ENCODE peak calls at places on chromosomes 4 and X, in four cellular contexts. F is left ventricle myocardium inferior, P is Calu3, B is astrocyte of the cerebellum. K is an unnamed sample.

GRCh38 chr4:76305971-76306881 is at the start of gene STBD1:
- DNase-seq in F (peak; percentile 85), P (peak; percentile 77), B (no peak), K (peak; percentile 70)

GRCh38 chrX:126165721-126166401 is at the start of gene DCAF12L2:
- DNase-seq in F (peak; percentile 13), P (no peak), B (no peak), K (no peak)

GRCh38 chr4:183987987-183988392 is 82.9 kb downstream of the STOX2 start:
- DNase-seq in F (peak; percentile 58), P (peak; percentile 63), B (peak; percentile 59), K (peak; percentile 54)

GRCh38 chrX:123753656-123754350 is 21.0 kb upstream of the THOC2 start:
- DNase-seq in F (no peak), P (no peak), B (no peak), K (no peak)

GRCh38 chr4:82284475-82284857 is 89.3 kb downstream of the HNRNPD start:
- DNase-seq in F (no peak), P (no peak), B (no peak), K (no peak)

GRCh38 chr4:35525192-35525978 is 718.9 kb downstream of the ARAP2 start:
- DNase-seq in F (no peak), P (no peak), B (no peak), K (no peak)

GRCh38 chr4:78799551-78800495 is 23.7 kb downstream of the BMP2K start:
- DNase-seq in F (no peak), P (no peak), B (no peak), K (no peak)

GRCh38 chr4:176499518-176499917 is 179.8 kb downstream of the SPCS3 start:
- DNase-seq in F (no peak), P (no peak), B (no peak), K (no peak)

GRCh38 chr4:36006226-36006625 is 238.1 kb downstream of the ARAP2 start:
- DNase-seq in F (no peak), P (no peak), B (peak; percentile 5), K (no peak)

GRCh38 chrX:103396186-103396585 is 19.8 kb downstream of the BEX3 start:
- DNase-seq in F (no peak), P (no peak), B (no peak), K (no peak)

GRCh38 chrX:74578137-74578536 is 36.3 kb downstream of the RLIM start:
- DNase-seq in F (no peak), P (no peak), B (no peak), K (no peak)

GRCh38 chr4:73312967-73313366 is 54.4 kb upstream of the ANKRD17 start:
- DNase-seq in F (no peak), P (no peak), B (no peak), K (no peak)

GRCh38 chrX:153585827-153586226 is 13.1 kb downstream of the CCNQ start:
- DNase-seq in F (no peak), P (no peak), B (no peak), K (no peak)

GRCh38 chrX:55787063-55787462 is 69.5 kb downstream of the RRAGB start:
- DNase-seq in F (no peak), P (no peak), B (no peak), K (no peak)

GRCh38 chr4:112840061-112840460 is 203.1 kb downstream of the LARP7 start:
- DNase-seq in F (no peak), P (no peak), B (no peak), K (no peak)

GRCh38 chr4:76790377-76790776 is 107.6 kb downstream of the SOWAHB start:
- DNase-seq in F (no peak), P (no peak), B (no peak), K (no peak)

GRCh38 chr4:60042941-60043340 is 1157.2 kb upstream of the ADGRL3 start:
- DNase-seq in F (no peak), P (no peak), B (no peak), K (no peak)

GRCh38 chr4:60724623-60725022 is 475.5 kb upstream of the ADGRL3 start:
- DNase-seq in F (no peak), P (no peak), B (peak; percentile 71), K (no peak)

GRCh38 chrX:4936315-4936714 is 1222.9 kb upstream of the PRKX start:
- DNase-seq in F (no peak), P (no peak), B (no peak), K (no peak)

GRCh38 chrX:139020793-139021192 is 309.3 kb upstream of the FGF13 start:
- DNase-seq in F (no peak), P (no peak), B (no peak), K (no peak)

GRCh38 chrX:120791013-120791643 is 84.5 kb downstream of the CT47B1 start:
- DNase-seq in F (peak; percentile 38), P (peak; percentile 58), B (no peak), K (peak; percentile 27)

GRCh38 chr4:152255437-152255836 is 280.5 kb downstream of the FBXW7 start:
- DNase-seq in F (no peak), P (no peak), B (no peak), K (no peak)

GRCh38 chr4:129545599-129546278 is 449.8 kb downstream of the C4orf33 start:
- DNase-seq in F (peak; percentile 75), P (peak; percentile 61), B (peak; percentile 19), K (peak; percentile 53)

GRCh38 chrX:39653656-39654055 is 444.1 kb downstream of the BCOR start:
- DNase-seq in F (no peak), P (no peak), B (no peak), K (no peak)

GRCh38 chr4:184534511-184535391 is 60.4 kb upstream of the IRF2 start:
- DNase-seq in F (no peak), P (no peak), B (no peak), K (no peak)

GRCh38 chr4:184699941-184700340 is 34.0 kb downstream of the CENPU start:
- DNase-seq in F (no peak), P (no peak), B (no peak), K (no peak)

GRCh38 chr4:180999217-180999616 is 1244.0 kb upstream of the TENM3 start:
- DNase-seq in F (no peak), P (no peak), B (no peak), K (no peak)

GRCh38 chr4:180994722-180995121 is 1248.5 kb upstream of the TENM3 start:
- DNase-seq in F (no peak), P (no peak), B (no peak), K (no peak)

GRCh38 chr4:180990931-180991330 is 1252.3 kb upstream of the TENM3 start:
- DNase-seq in F (no peak), P (no peak), B (no peak), K (no peak)

DNA sequence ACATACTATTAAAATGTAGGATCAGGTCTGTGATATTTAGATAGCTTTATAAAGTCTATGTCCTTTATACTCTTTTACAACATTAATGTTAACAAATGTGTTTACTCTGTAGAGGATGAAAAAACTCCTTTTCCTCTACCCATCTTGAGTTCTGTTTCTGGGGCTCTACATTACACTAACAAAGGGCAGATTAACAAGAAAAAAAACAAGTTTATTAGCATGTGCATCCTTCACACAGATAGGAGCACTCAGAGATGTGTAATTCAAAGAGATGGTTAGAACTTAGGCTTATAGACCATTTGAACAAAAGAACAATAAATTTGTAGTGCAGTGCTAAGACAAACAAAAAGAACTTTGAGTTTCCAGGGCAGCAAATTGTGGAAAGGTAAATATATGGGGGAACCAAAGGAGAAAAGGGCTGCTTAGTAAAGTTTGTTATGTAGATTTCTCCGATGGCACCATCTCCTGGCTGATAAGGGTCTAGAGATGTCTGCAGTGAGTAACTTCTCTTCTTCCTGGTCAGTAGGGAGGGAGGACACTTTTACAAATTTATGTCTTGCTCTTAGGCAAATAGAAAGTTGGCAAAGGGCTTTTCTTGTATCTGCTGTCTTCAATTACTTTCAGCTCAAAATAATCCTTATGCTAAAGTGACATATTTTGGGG is 1249.9 kb upstream of the TENM3 start:
- DNase-seq in F (no peak), P (no peak), B (no peak), K (no peak)
- TF ChIP-seq CTCF in F (no peak), P (no peak), B (no peak), K (no peak)

GRCh38 chr4:45442466-45442865 is 681.4 kb downstream of the GABRG1 start:
- DNase-seq in F (no peak), P (no peak), B (peak; percentile 11), K (no peak)
- TF ChIP-seq CTCF in F (peak; percentile 51), P (peak; percentile 18), B (peak; percentile 67), K (no peak)

GRCh38 chrX:48891402-48892288 is 5.9 kb downstream of the TIMM17B start:
- DNase-seq in F (peak; percentile 86), P (peak; percentile 87), B (peak; percentile 35), K (peak; percentile 89)
- TF ChIP-seq CTCF in F (peak; percentile 64), P (no peak), B (peak; percentile 48), K (peak; percentile 48)

GRCh38 chrX:115912372-115912897 is 258.1 kb upstream of the AGTR2 start:
- DNase-seq in F (no peak), P (no peak), B (no peak), K (no peak)
- TF ChIP-seq CTCF in F (no peak), P (no peak), B (peak; percentile 27), K (no peak)

K was measured in uterus.